ENCODE peak calls at places on chromosomes 12 and 14, in four cellular contexts. T is ELR, E is lung microvascular endothelial cell, V is ACHN. F is an unnamed sample.

GRCh38 chr14:77316872-77317271 is 3.8 kb downstream of the POMT2 start:
- DNase-seq in T (no peak), E (no peak), V (no peak), F (no peak)

GRCh38 chr12:112978163-112979081 is at the start of gene OAS2:
- DNase-seq in T (peak), E (peak), V (peak), F (peak)

GRCh38 chr14:100078997-100079561 is 13.9 kb downstream of the EVL start:
- DNase-seq in T (peak), E (peak), V (peak), F (no peak)

GRCh38 chr14:47539065-47539464 is 136.3 kb downstream of the MDGA2 start:
- DNase-seq in T (no peak), E (no peak), V (peak), F (peak)

GRCh38 chr12:53561590-53561953 is 54.3 kb upstream of the NPFF start:
- DNase-seq in T (peak), E (peak), V (peak), F (peak)

GRCh38 chr12:25051583-25052190 is 102.8 kb upstream of the BCAT1 start:
- DNase-seq in T (no peak), E (no peak), V (no peak), F (no peak)

GRCh38 chr12:51953925-51954324 is 2.4 kb downstream of the ACVR1B start:
- DNase-seq in T (no peak), E (no peak), V (no peak), F (no peak)

GRCh38 chr12:96098631-96099030 is 63.2 kb upstream of the LTA4H start:
- DNase-seq in T (no peak), E (no peak), V (no peak), F (no peak)

GRCh38 chr14:72644758-72645489 is 249.0 kb downstream of the DPF3 start:
- DNase-seq in T (peak), E (no peak), V (no peak), F (peak)

GRCh38 chr14:26415618-26416123 is 182.2 kb downstream of the NOVA1 start:
- DNase-seq in T (no peak), E (no peak), V (no peak), F (no peak)

GRCh38 chr12:79121486-79121885 is 256.9 kb downstream of the SYT1 start:
- DNase-seq in T (peak), E (peak), V (peak), F (peak)

GRCh38 chr12:121711925-121712461 is 559 bp upstream of the TMEM120B start:
- DNase-seq in T (peak), E (peak), V (no peak), F (peak)

GRCh38 chr14:95872777-95873176 is 3.9 kb upstream of the TUNAR start:
- DNase-seq in T (no peak), E (no peak), V (no peak), F (no peak)

GRCh38 chr12:53231859-53232640 is at the start of gene RARG:
- DNase-seq in T (peak), E (no peak), V (peak), F (peak)

GRCh38 chr12:106759526-106760183 is 14.8 kb upstream of the RIC8B start:
- DNase-seq in T (no peak), E (no peak), V (no peak), F (no peak)

GRCh38 chr14:36822671-36823070 is 161.0 kb downstream of the PAX9 start:
- DNase-seq in T (no peak), E (no peak), V (no peak), F (no peak)

GRCh38 chr12:119989619-119990381 is 764 bp downstream of the BICDL1 start:
- DNase-seq in T (peak), E (peak), V (peak), F (peak)

GRCh38 chr12:127355061-127355820 is 911.7 kb upstream of the TMEM132C start:
- DNase-seq in T (peak), E (no peak), V (peak), F (no peak)

GRCh38 chr12:42587564-42588307 is 1.8 kb downstream of the PRICKLE1 start:
- DNase-seq in T (no peak), E (no peak), V (no peak), F (no peak)

GRCh38 chr12:99711246-99711645 is 63.7 kb downstream of the GARIN6 start:
- DNase-seq in T (no peak), E (no peak), V (no peak), F (no peak)

GRCh38 chr12:6769003-6769389 is 2.8 kb downstream of the PTMS start:
- DNase-seq in T (no peak), E (peak), V (no peak), F (no peak)

GRCh38 chr14:104115691-104116543 is 22.5 kb upstream of the KIF26A start:
- DNase-seq in T (no peak), E (no peak), V (no peak), F (peak)

GRCh38 chr12:54160807-54161480 is 27.8 kb downstream of the SMUG1 start:
- DNase-seq in T (no peak), E (no peak), V (no peak), F (no peak)

GRCh38 chr14:77124345-77125274 is 17.0 kb downstream of the ZDHHC22 start:
- DNase-seq in T (peak), E (peak), V (peak), F (no peak)

GRCh38 chr14:52840916-52841315 is 49.5 kb upstream of the GNPNAT1 start:
- DNase-seq in T (peak), E (no peak), V (no peak), F (no peak)

GRCh38 chr12:49703647-49704137 is 3.5 kb downstream of the FMNL3 start:
- DNase-seq in T (peak), E (no peak), V (peak), F (peak)

GRCh38 chr14:54169254-54169924 is 212.8 kb upstream of the BMP4 start:
- DNase-seq in T (peak), E (peak), V (no peak), F (peak)

GRCh38 chr12:6315704-6316597 is 5.5 kb downstream of the PLEKHG6 start:
- DNase-seq in T (no peak), E (no peak), V (no peak), F (no peak)

GRCh38 chr12:44874981-44875416 is 1.1 kb downstream of the NELL2 start:
- DNase-seq in T (peak), E (no peak), V (no peak), F (no peak)

F was measured in RKO.